ENCODE peak calls at places on chromosomes 13 and 19, in four cellular contexts. One of them, this sample, is unnamed.

GRCh38 chr13:97211986-97212385 is 10.1 kb upstream of the MBNL2 start:
- DNase-seq in A549: no peak
- DNase-seq in transverse colon: no peak
- DNase-seq in left lung: no peak
- DNase-seq in this sample: no peak

GRCh38 chr13:47499358-47500150 is 501.5 kb downstream of the SUCLA2 start:
- DNase-seq in transverse colon: no peak
- DNase-seq in A549: no peak
- DNase-seq in left lung: no peak
- DNase-seq in this sample: no peak

GRCh38 chr19:47094557-47095517 is 18.7 kb downstream of the ZC3H4 start:
- DNase-seq in left lung: peak; percentile 81
- DNase-seq in transverse colon: peak; percentile 66
- DNase-seq in A549: no peak
- DNase-seq in this sample: peak; percentile 57

GRCh38 chr19:12833747-12834417 is 497 bp downstream of the RTBDN start:
- DNase-seq in transverse colon: peak; percentile 19
- DNase-seq in left lung: no peak
- DNase-seq in A549: no peak
- DNase-seq in this sample: peak; percentile 26

GRCh38 chr13:112808377-112809140 is 118.7 kb downstream of the ATP11A start:
- DNase-seq in A549: no peak
- DNase-seq in left lung: no peak
- DNase-seq in transverse colon: no peak
- DNase-seq in this sample: no peak

GRCh38 chr13:104001766-104002165 is 935.5 kb upstream of the SLC10A2 start:
- DNase-seq in left lung: no peak
- DNase-seq in A549: no peak
- DNase-seq in transverse colon: no peak
- DNase-seq in this sample: no peak

GRCh38 chr13:37747071-37747612 is 122.4 kb downstream of the TRPC4 start:
- DNase-seq in transverse colon: no peak
- DNase-seq in left lung: no peak
- DNase-seq in A549: no peak
- DNase-seq in this sample: no peak

GRCh38 chr13:74218291-74218690 is 84.1 kb upstream of the KLF12 start:
- DNase-seq in left lung: no peak
- DNase-seq in transverse colon: no peak
- DNase-seq in A549: no peak
- DNase-seq in this sample: no peak

GRCh38 chr13:35260316-35260715 is 216.2 kb downstream of the MAB21L1 start:
- DNase-seq in transverse colon: no peak
- DNase-seq in left lung: no peak
- DNase-seq in A549: no peak
- DNase-seq in this sample: no peak

DNA sequence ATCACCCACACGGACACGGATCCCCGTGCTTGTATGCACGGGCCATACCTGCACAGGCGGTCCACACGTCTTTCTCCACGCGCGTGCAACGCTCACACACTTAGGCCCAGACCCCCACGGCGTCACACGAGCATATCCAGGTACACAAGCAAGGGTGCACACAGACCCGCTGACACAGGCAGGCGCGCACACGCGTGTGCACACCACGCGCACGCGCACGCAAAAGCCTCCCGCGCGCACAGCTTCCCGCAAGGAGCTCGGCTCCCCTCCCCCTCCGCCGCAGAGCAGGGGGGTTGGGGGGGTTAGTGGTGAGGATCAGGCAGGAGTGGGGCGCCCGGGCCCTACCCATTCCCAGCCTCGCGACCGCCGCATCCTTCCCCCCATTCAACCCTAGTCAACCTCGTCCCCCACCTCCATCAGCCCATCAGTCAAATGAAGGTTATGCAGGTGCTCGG is 407 bp downstream of the RAB3A start:
- DNase-seq in A549: no peak
- DNase-seq in transverse colon: peak; percentile 58
- DNase-seq in left lung: peak; percentile 59
- DNase-seq in this sample: no peak
- TF ChIP-seq CTCF in A549: no peak
- TF ChIP-seq CTCF in transverse colon: no peak
- TF ChIP-seq CTCF in left lung: no peak
- TF ChIP-seq CTCF in this sample: no peak

DNA sequence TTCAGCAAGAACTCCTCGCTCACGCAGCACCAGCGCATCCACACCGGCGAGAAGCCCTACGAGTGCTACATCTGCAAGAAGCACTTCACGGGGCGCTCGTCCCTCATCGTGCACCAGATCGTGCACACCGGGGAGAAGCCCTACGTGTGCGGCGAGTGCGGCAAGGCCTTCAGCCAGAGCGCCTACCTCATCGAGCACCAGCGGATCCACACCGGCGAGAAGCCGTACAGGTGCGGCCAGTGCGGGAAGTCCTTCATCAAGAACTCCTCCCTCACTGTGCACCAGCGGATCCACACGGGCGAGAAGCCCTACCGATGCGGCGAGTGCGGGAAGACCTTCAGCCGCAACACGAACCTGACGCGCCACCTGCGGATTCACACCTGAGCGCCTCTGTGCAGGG is 20.6 kb upstream of the SMIM17 start:
- DNase-seq in transverse colon: no peak
- DNase-seq in left lung: no peak
- DNase-seq in A549: no peak
- DNase-seq in this sample: no peak
- H3K9me3 ChIP-seq in transverse colon: peaks cover 38% of the 10 kb centered on the region
- H3K9me3 ChIP-seq in left lung: peaks cover 100% of the 10 kb centered on the region
- H3K9me3 ChIP-seq in A549: peaks cover 96% of the 10 kb centered on the region
- H3K9me3 ChIP-seq in this sample: no peaks in the 10 kb centered on the region

GRCh38 chr19:55389386-55390317 is 3.9 kb downstream of the RPL28 start:
- DNase-seq in left lung: no peak
- DNase-seq in A549: no peak
- DNase-seq in transverse colon: no peak
- DNase-seq in this sample: no peak
- H3K27ac ChIP-seq in left lung: no peak overlapping the region
- H3K27ac ChIP-seq in A549: peak overlapping the region; percentile 99
- H3K27ac ChIP-seq in transverse colon: no peak overlapping the region
- H3K27ac ChIP-seq in this sample: no peak overlapping the region

DNA sequence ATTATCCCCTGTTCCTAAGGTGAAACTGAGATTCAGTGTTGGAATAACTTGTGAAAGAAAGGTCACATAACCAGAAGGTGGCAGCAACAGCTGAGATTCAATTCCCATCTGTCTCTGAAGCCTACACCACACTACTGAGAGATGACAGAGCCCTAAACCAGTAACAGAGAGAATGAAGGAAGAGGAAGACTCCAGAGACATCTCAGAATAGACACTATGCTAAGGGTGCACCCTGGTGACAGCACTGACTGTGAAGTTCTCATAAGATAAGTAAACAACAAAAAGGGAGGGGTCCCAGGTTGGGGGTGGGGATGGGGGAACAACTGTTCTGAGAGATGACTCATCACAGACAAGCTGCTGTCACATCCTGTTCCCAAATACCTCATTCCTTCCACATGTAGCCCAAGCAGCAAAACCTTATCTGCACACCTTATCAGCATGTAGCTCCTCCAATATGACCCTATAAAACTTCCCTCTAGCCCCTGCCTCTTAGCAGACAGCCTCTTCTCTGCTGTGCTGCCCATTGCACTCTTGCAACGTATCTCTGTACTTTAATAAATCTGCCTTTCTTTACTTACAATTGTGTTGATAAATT is 46.5 kb downstream of the UTP14C start:
- DNase-seq in transverse colon: no peak
- DNase-seq in A549: no peak
- DNase-seq in left lung: no peak
- DNase-seq in this sample: no peak
- TF ChIP-seq CTCF in transverse colon: no peak
- TF ChIP-seq CTCF in A549: no peak
- TF ChIP-seq CTCF in left lung: no peak
- TF ChIP-seq CTCF in this sample: no peak

GRCh38 chr19:1055028-1055425 is 11.9 kb upstream of the ARHGAP45 start:
- DNase-seq in A549: no peak
- DNase-seq in left lung: no peak
- DNase-seq in transverse colon: no peak
- DNase-seq in this sample: no peak

GRCh38 chr19:1058112-1058511 is 8.9 kb upstream of the ARHGAP45 start:
- DNase-seq in left lung: no peak
- DNase-seq in transverse colon: no peak
- DNase-seq in A549: no peak
- DNase-seq in this sample: no peak

GRCh38 chr19:1054102-1055027 is 12.6 kb upstream of the ARHGAP45 start:
- DNase-seq in transverse colon: no peak
- DNase-seq in left lung: no peak
- DNase-seq in A549: no peak
- DNase-seq in this sample: no peak

GRCh38 chr19:1055886-1056620 is 10.9 kb upstream of the ARHGAP45 start:
- DNase-seq in left lung: no peak
- DNase-seq in A549: no peak
- DNase-seq in transverse colon: no peak
- DNase-seq in this sample: peak; percentile 62

GRCh38 chr19:1057185-1057857 is 9.6 kb upstream of the ARHGAP45 start:
- DNase-seq in A549: no peak
- DNase-seq in transverse colon: no peak
- DNase-seq in left lung: no peak
- DNase-seq in this sample: no peak
- H3K9me3 ChIP-seq in A549: no peaks in the 10 kb centered on the region
- H3K9me3 ChIP-seq in transverse colon: no peaks in the 10 kb centered on the region
- H3K9me3 ChIP-seq in left lung: peaks cover 31% of the 10 kb centered on the region
- H3K9me3 ChIP-seq in this sample: no peaks in the 10 kb centered on the region

GRCh38 chr19:17118957-17119356 is 43.4 kb downstream of the MYO9B start:
- DNase-seq in A549: no peak
- DNase-seq in transverse colon: no peak
- DNase-seq in left lung: no peak
- DNase-seq in this sample: no peak
- H3K27ac ChIP-seq in A549: no peak overlapping the region
- H3K27ac ChIP-seq in transverse colon: no peak overlapping the region
- H3K27ac ChIP-seq in left lung: no peak overlapping the region
- H3K27ac ChIP-seq in this sample: no peak overlapping the region

GRCh38 chr13:99935772-99936171 is 35.8 kb downstream of the ZIC5 start:
- DNase-seq in left lung: no peak
- DNase-seq in transverse colon: no peak
- DNase-seq in A549: no peak
- DNase-seq in this sample: no peak
- TF ChIP-seq CTCF in left lung: no peak
- TF ChIP-seq CTCF in transverse colon: no peak
- TF ChIP-seq CTCF in A549: no peak
- TF ChIP-seq CTCF in this sample: no peak

GRCh38 chr19:53580871-53581835 is 43.2 kb downstream of the ZNF331 start:
- DNase-seq in A549: no peak
- DNase-seq in transverse colon: no peak
- DNase-seq in left lung: no peak
- DNase-seq in this sample: no peak

GRCh38 chr19:53581871-53582279 is 43.9 kb downstream of the ZNF331 start:
- DNase-seq in left lung: no peak
- DNase-seq in A549: no peak
- DNase-seq in transverse colon: no peak
- DNase-seq in this sample: peak; percentile 13

GRCh38 chr19:53583181-53583580 is 45.2 kb downstream of the ZNF331 start:
- DNase-seq in A549: no peak
- DNase-seq in left lung: no peak
- DNase-seq in transverse colon: no peak
- DNase-seq in this sample: no peak

DNA sequence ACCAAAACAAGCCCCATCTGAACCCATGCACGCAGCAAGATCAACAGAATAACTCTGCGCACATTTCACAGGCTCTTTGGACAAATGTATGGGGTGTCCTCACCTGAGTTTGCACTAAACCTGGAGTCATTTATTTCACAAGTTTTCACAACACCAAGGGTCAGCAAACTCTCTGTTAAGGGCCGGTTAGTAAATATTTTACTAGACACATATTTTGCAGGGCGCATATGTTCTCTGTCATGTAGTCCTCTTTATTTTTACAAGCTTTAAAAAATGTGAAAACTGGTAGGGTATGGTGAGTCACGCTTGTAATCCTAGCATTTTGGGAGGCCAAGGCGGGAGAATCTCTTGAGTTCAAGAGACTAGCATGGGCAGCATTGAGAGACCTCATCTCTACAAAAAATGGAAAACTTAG is 45.5 kb upstream of the DPRX start:
- DNase-seq in left lung: no peak
- DNase-seq in transverse colon: no peak
- DNase-seq in A549: no peak
- DNase-seq in this sample: no peak
- H3K9me3 ChIP-seq in left lung: peaks cover 22% of the 10 kb centered on the region
- H3K9me3 ChIP-seq in transverse colon: no peaks in the 10 kb centered on the region
- H3K9me3 ChIP-seq in A549: peaks cover 51% of the 10 kb centered on the region
- H3K9me3 ChIP-seq in this sample: no peaks in the 10 kb centered on the region

GRCh38 chr19:38291855-38292254 is 12.2 kb upstream of the C19orf33 start:
- DNase-seq in A549: no peak
- DNase-seq in transverse colon: no peak
- DNase-seq in left lung: no peak
- DNase-seq in this sample: no peak

GRCh38 chr19:38290631-38291147 is 13.4 kb upstream of the C19orf33 start:
- DNase-seq in A549: no peak
- DNase-seq in left lung: peak; percentile 63
- DNase-seq in transverse colon: no peak
- DNase-seq in this sample: peak; percentile 91

GRCh38 chr19:38287604-38288003 is 16.4 kb upstream of the C19orf33 start:
- DNase-seq in left lung: no peak
- DNase-seq in transverse colon: no peak
- DNase-seq in A549: no peak
- DNase-seq in this sample: no peak

GRCh38 chr19:38288127-38288855 is 15.8 kb upstream of the C19orf33 start:
- DNase-seq in transverse colon: no peak
- DNase-seq in A549: no peak
- DNase-seq in left lung: no peak
- DNase-seq in this sample: no peak

GRCh38 chr19:38289955-38290354 is 14.1 kb upstream of the C19orf33 start:
- DNase-seq in transverse colon: no peak
- DNase-seq in left lung: no peak
- DNase-seq in A549: no peak
- DNase-seq in this sample: no peak
- H3K27ac ChIP-seq in transverse colon: no peak overlapping the region
- H3K27ac ChIP-seq in left lung: no peak overlapping the region
- H3K27ac ChIP-seq in A549: peak overlapping the region; percentile 62
- H3K27ac ChIP-seq in this sample: peak overlapping the region; percentile 65

This sample was measured in pancreas.